ENCODE peak calls at places on chromosomes 2 and 18, in six cellular contexts. One of them, this sample, is unnamed.

GRCh38 chr2:192534076-192534475 is 339.3 kb upstream of the TMEFF2 start:
- DNase-seq in NB4: no peak
- DNase-seq in K562: no peak
- DNase-seq in thyroid gland: no peak
- DNase-seq in right lobe of liver: no peak
- DNase-seq in stomach: no peak
- DNase-seq in this sample: no peak

GRCh38 chr2:85309699-85310321 is 18.0 kb downstream of the TGOLN2 start:
- DNase-seq in NB4: peak; percentile 69
- DNase-seq in right lobe of liver: no peak
- DNase-seq in stomach: no peak
- DNase-seq in thyroid gland: no peak
- DNase-seq in K562: no peak
- DNase-seq in this sample: no peak

GRCh38 chr18:52766002-52766540 is 426.1 kb downstream of the DCC start:
- DNase-seq in thyroid gland: no peak
- DNase-seq in NB4: no peak
- DNase-seq in stomach: no peak
- DNase-seq in right lobe of liver: no peak
- DNase-seq in K562: no peak
- DNase-seq in this sample: no peak

GRCh38 chr2:36489296-36489695 is 108.7 kb downstream of the FEZ2 start:
- DNase-seq in NB4: no peak
- DNase-seq in stomach: no peak
- DNase-seq in right lobe of liver: no peak
- DNase-seq in K562: no peak
- DNase-seq in thyroid gland: no peak
- DNase-seq in this sample: no peak

GRCh38 chr2:28164280-28164801 is 228.3 kb upstream of the FOSL2 start:
- DNase-seq in stomach: no peak
- DNase-seq in right lobe of liver: no peak
- DNase-seq in thyroid gland: no peak
- DNase-seq in NB4: no peak
- DNase-seq in K562: no peak
- DNase-seq in this sample: no peak

GRCh38 chr2:36413218-36413617 is 57.6 kb downstream of the CRIM1 start:
- DNase-seq in thyroid gland: no peak
- DNase-seq in K562: no peak
- DNase-seq in right lobe of liver: no peak
- DNase-seq in NB4: no peak
- DNase-seq in stomach: no peak
- DNase-seq in this sample: no peak

GRCh38 chr18:31303771-31304170 is 14.2 kb upstream of the DSG1 start:
- DNase-seq in stomach: no peak
- DNase-seq in NB4: no peak
- DNase-seq in right lobe of liver: no peak
- DNase-seq in K562: no peak
- DNase-seq in thyroid gland: no peak
- DNase-seq in this sample: no peak

GRCh38 chr18:29191263-29191662 is 1014.3 kb upstream of the CDH2 start:
- DNase-seq in stomach: no peak
- DNase-seq in NB4: peak; percentile 1
- DNase-seq in right lobe of liver: no peak
- DNase-seq in K562: no peak
- DNase-seq in thyroid gland: no peak
- DNase-seq in this sample: no peak

GRCh38 chr18:11336241-11336640 is 186.9 kb upstream of the PIEZO2 start:
- DNase-seq in NB4: no peak
- DNase-seq in right lobe of liver: no peak
- DNase-seq in thyroid gland: no peak
- DNase-seq in stomach: no peak
- DNase-seq in K562: no peak
- DNase-seq in this sample: no peak

GRCh38 chr18:75203456-75204261 is 5.3 kb downstream of the PTGR3 start:
- DNase-seq in thyroid gland: no peak
- DNase-seq in right lobe of liver: no peak
- DNase-seq in NB4: no peak
- DNase-seq in K562: no peak
- DNase-seq in stomach: no peak
- DNase-seq in this sample: no peak

GRCh38 chr18:56252456-56252855 is 385.9 kb downstream of the TXNL1 start:
- DNase-seq in stomach: no peak
- DNase-seq in NB4: no peak
- DNase-seq in thyroid gland: no peak
- DNase-seq in K562: no peak
- DNase-seq in right lobe of liver: no peak
- DNase-seq in this sample: no peak

GRCh38 chr2:168338292-168338691 is 90.9 kb upstream of the STK39 start:
- DNase-seq in thyroid gland: no peak
- DNase-seq in stomach: no peak
- DNase-seq in right lobe of liver: no peak
- DNase-seq in NB4: no peak
- DNase-seq in K562: no peak
- DNase-seq in this sample: no peak

GRCh38 chr18:55780591-55781071 is 192.6 kb upstream of the TCF4 start:
- DNase-seq in thyroid gland: no peak
- DNase-seq in right lobe of liver: no peak
- DNase-seq in K562: no peak
- DNase-seq in NB4: no peak
- DNase-seq in stomach: no peak
- DNase-seq in this sample: no peak

GRCh38 chr2:185473838-185474237 is 264.8 kb upstream of the FSIP2 start:
- DNase-seq in NB4: no peak
- DNase-seq in right lobe of liver: no peak
- DNase-seq in thyroid gland: no peak
- DNase-seq in stomach: no peak
- DNase-seq in K562: no peak
- DNase-seq in this sample: no peak

GRCh38 chr2:231288535-231289078 is 90.2 kb downstream of the ARMC9 start:
- DNase-seq in thyroid gland: no peak
- DNase-seq in stomach: no peak
- DNase-seq in NB4: no peak
- DNase-seq in K562: no peak
- DNase-seq in right lobe of liver: no peak
- DNase-seq in this sample: no peak

GRCh38 chr2:120395686-120396518 is 50.0 kb downstream of the INHBB start:
- DNase-seq in K562: no peak
- DNase-seq in thyroid gland: peak; percentile 97
- DNase-seq in right lobe of liver: no peak
- DNase-seq in stomach: peak; percentile 25
- DNase-seq in NB4: no peak
- DNase-seq in this sample: no peak

GRCh38 chr2:69272803-69273471 is 114.1 kb downstream of the GFPT1 start:
- DNase-seq in right lobe of liver: peak; percentile 57
- DNase-seq in NB4: peak; percentile 77
- DNase-seq in thyroid gland: no peak
- DNase-seq in stomach: no peak
- DNase-seq in K562: no peak
- DNase-seq in this sample: no peak

GRCh38 chr2:128573116-128573515 is 254.4 kb upstream of the HS6ST1 start:
- DNase-seq in thyroid gland: no peak
- DNase-seq in K562: no peak
- DNase-seq in right lobe of liver: no peak
- DNase-seq in NB4: no peak
- DNase-seq in stomach: no peak
- DNase-seq in this sample: no peak

GRCh38 chr2:72146357-72147302 is 1.0 kb downstream of the CYP26B1 start:
- DNase-seq in stomach: peak; percentile 25
- DNase-seq in NB4: no peak
- DNase-seq in K562: no peak
- DNase-seq in right lobe of liver: no peak
- DNase-seq in thyroid gland: no peak
- DNase-seq in this sample: no peak

GRCh38 chr2:239401450-239402227 is 819 bp upstream of the HDAC4 start:
- DNase-seq in K562: peak; percentile 93
- DNase-seq in NB4: peak; percentile 97
- DNase-seq in stomach: peak; percentile 95
- DNase-seq in right lobe of liver: peak; percentile 96
- DNase-seq in thyroid gland: peak; percentile 96
- DNase-seq in this sample: peak; percentile 98
- TF ChIP-seq POLR2A in K562: peak; percentile 98
- TF ChIP-seq POLR2A in NB4: peak; percentile 91
- TF ChIP-seq POLR2A in stomach: peak; percentile 88
- TF ChIP-seq POLR2A in right lobe of liver: peak; percentile 98
- TF ChIP-seq POLR2A in thyroid gland: peak; percentile 98
- TF ChIP-seq POLR2A in this sample: peak; percentile 100

GRCh38 chr2:233410191-233410760 is 56.0 kb downstream of the DGKD start:
- DNase-seq in right lobe of liver: no peak
- DNase-seq in NB4: no peak
- DNase-seq in stomach: peak; percentile 86
- DNase-seq in K562: no peak
- DNase-seq in thyroid gland: no peak
- DNase-seq in this sample: no peak

GRCh38 chr2:233408366-233409285 is 54.3 kb downstream of the DGKD start:
- DNase-seq in right lobe of liver: no peak
- DNase-seq in thyroid gland: no peak
- DNase-seq in K562: no peak
- DNase-seq in NB4: no peak
- DNase-seq in stomach: peak; percentile 63
- DNase-seq in this sample: no peak

GRCh38 chr2:233406865-233407264 is 52.6 kb downstream of the DGKD start:
- DNase-seq in right lobe of liver: no peak
- DNase-seq in K562: no peak
- DNase-seq in thyroid gland: no peak
- DNase-seq in stomach: no peak
- DNase-seq in NB4: no peak
- DNase-seq in this sample: no peak

GRCh38 chr2:233411162-233411561 is 56.9 kb downstream of the DGKD start:
- DNase-seq in stomach: no peak
- DNase-seq in NB4: no peak
- DNase-seq in K562: no peak
- DNase-seq in thyroid gland: no peak
- DNase-seq in right lobe of liver: no peak
- DNase-seq in this sample: no peak

DNA sequence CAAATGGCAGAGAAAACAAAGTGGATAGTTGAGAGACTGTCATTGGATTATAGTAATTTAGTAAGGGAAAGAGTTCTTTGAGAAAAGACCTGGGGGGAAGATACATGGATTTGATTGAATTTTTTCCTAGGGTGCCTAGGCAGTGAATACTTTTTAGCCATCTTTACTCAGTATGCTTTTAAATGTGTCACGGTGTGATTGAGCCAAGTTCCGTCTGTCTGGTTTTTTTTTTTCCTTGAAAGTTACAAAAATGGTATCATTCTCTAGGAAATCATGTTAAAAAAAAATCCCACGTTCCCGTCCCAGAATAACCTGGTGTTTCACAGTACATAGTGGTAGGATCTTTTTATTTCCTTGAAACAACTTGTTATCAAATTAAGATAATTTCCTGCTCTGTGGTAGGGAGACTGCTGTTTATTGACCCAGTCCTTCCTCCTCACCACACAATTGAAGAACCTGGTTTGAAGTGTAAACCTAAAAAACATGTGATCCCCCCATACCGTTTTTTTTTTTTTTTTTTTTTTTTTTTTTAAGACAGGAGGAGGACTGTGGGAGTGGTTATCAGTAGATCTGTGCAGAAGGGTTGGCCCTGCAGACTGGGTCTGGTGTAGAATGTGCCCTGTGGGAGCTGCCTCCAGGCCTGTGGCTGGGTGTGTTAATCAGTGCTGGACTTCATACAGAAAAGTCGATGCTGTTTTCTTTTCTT is 55.1 kb downstream of the DGKD start:
- DNase-seq in thyroid gland: no peak
- DNase-seq in NB4: no peak
- DNase-seq in stomach: peak; percentile 74
- DNase-seq in right lobe of liver: no peak
- DNase-seq in K562: peak; percentile 43
- DNase-seq in this sample: peak; percentile 14
- TF ChIP-seq POLR2A in thyroid gland: no peak
- TF ChIP-seq POLR2A in NB4: no peak
- TF ChIP-seq POLR2A in stomach: no peak
- TF ChIP-seq POLR2A in right lobe of liver: no peak
- TF ChIP-seq POLR2A in K562: no peak
- TF ChIP-seq POLR2A in this sample: no peak

DNA sequence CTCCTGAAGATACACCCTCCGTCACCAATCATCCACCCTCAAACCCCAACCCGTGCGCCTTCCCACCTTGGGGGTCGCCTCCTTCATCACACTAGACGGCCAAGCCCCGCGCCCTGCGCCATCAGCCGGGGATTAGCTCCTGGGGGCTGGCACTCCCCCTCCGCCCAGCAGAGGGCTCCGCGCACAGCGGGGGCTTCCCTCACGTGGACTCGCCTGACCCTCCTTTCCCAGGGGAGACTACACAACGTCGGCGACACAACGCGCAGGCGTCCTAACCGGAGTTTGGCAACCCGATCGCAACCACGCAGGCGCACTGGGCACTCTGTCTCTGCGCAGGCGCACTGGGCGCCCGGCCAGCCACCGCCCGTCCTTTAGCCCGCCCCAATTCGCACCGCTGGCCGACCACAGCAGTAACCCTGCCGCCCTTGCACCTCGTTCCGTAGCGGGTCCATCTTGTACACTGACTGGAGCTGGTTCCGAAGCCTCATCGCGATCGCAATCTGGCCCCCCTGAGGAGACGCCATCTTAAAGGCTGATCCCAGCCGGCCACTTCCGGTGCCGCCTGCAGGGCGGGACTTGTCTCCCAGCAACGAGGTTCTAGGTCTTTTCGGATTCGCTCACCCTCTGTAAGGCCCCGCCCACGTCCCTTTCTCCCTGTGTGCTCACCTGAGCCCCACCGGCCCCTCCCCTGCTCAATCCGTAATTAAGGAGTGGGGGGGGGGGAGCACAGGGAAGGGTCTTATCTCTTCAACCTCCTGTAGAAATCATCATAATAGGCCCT is at the start of gene PCGF1:
- DNase-seq in K562: peak; percentile 99
- DNase-seq in thyroid gland: peak; percentile 100
- DNase-seq in right lobe of liver: peak; percentile 100
- DNase-seq in NB4: peak; percentile 98
- DNase-seq in stomach: peak; percentile 100
- DNase-seq in this sample: peak; percentile 98
- TF ChIP-seq POLR2A in K562: peak; percentile 86
- TF ChIP-seq POLR2A in thyroid gland: peak; percentile 79
- TF ChIP-seq POLR2A in right lobe of liver: peak; percentile 45
- TF ChIP-seq POLR2A in NB4: peak; percentile 54
- TF ChIP-seq POLR2A in stomach: no peak
- TF ChIP-seq POLR2A in this sample: peak; percentile 84

DNA sequence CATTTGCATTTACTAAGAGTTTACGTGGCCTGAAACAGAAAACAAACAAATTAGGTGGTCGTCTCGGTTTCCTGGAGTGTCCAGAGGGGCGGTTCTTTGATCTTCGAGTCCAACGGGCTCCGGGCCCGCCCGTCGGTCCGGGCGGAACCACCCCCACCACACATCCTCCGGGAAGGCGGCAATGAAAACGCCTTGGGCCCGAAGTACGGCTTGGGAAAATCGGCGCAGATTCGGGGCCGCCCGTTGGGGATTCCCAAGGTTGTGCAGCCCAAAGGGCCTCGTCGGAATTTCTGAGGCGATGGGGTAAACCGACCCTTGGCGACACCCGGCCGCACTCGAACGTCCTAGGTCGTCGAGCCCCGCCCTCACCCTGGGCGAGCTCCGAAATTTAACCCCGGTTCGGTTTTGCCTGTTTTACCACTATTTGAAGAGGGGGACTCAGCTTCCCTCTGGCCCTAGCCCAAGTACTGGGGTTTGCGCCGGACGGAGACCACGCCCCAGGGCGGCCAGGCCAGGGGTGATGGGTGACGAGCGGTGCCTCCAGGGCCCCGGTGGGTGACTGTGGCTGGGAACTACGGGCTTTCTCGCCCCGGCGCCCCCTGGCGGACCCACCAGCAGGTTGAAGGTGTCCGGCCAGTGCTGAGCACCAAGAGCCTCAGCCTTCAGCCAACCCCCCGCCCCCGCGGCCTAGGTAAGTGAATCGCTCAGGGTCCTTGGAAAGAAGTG is 1.9 kb upstream of the CFAP53 start:
- DNase-seq in thyroid gland: peak; percentile 92
- DNase-seq in NB4: no peak
- DNase-seq in K562: no peak
- DNase-seq in right lobe of liver: peak; percentile 90
- DNase-seq in stomach: peak; percentile 78
- DNase-seq in this sample: peak; percentile 78
- TF ChIP-seq POLR2A in thyroid gland: peak; percentile 14
- TF ChIP-seq POLR2A in NB4: no peak
- TF ChIP-seq POLR2A in K562: no peak
- TF ChIP-seq POLR2A in right lobe of liver: no peak
- TF ChIP-seq POLR2A in stomach: no peak
- TF ChIP-seq POLR2A in this sample: peak; percentile 25